ENCODE peak calls at places on chromosomes 5 and 9, in seven cellular contexts. N, E, Z, W, I, S and Q are unnamed samples.

GRCh38 chr9:653421-653820 is 188.1 kb upstream of the DMRT1 start:
- DNase-seq in I (no peak), E (no peak), N (no peak), S (no peak), Z (no peak), W (no peak), Q (no peak)

GRCh38 chr5:473344-474192 is 30.6 kb downstream of the EXOC3 start:
- DNase-seq in W (peak; percentile 82), I (peak; percentile 51), E (peak; percentile 34), S (peak; percentile 66), N (peak; percentile 28), Z (no peak), Q (no peak)

GRCh38 chr9:32705059-32705458 is 69.6 kb upstream of the TAF1L start:
- DNase-seq in Z (no peak), N (peak; percentile 71), W (peak; percentile 33), E (peak; percentile 38), S (no peak), I (no peak), Q (no peak)

GRCh38 chr5:94407023-94407422 is 211.4 kb downstream of the KIAA0825 start:
- DNase-seq in N (no peak), I (no peak), Z (no peak), E (no peak), W (no peak), S (no peak), Q (no peak)

GRCh38 chr9:112075009-112075378 is 100.1 kb downstream of the SUSD1 start:
- DNase-seq in W (no peak), E (no peak), S (no peak), N (no peak), I (no peak), Z (no peak), Q (no peak)

GRCh38 chr9:115008536-115008935 is 78.1 kb upstream of the TNFSF8 start:
- DNase-seq in I (no peak), E (peak; percentile 94), W (peak; percentile 78), S (peak; percentile 94), N (no peak), Z (no peak), Q (no peak)

GRCh38 chr5:127754259-127754658 is 51.1 kb downstream of the CCDC192 start:
- DNase-seq in S (peak; percentile 31), N (no peak), Z (no peak), W (no peak), E (peak; percentile 78), I (no peak), Q (no peak)

GRCh38 chr5:113480243-113480642 is 8.0 kb downstream of the MCC start:
- DNase-seq in S (no peak), I (no peak), Z (no peak), W (no peak), E (no peak), N (no peak), Q (no peak)

GRCh38 chr9:112044183-112044582 is 130.9 kb downstream of the SUSD1 start:
- DNase-seq in N (no peak), S (no peak), E (peak; percentile 58), Z (no peak), I (no peak), W (no peak), Q (no peak)

GRCh38 chr5:44626846-44627245 is 181.9 kb upstream of the MRPS30 start:
- DNase-seq in W (no peak), I (no peak), N (no peak), Z (no peak), S (no peak), E (no peak), Q (no peak)

GRCh38 chr9:93132287-93132927 is 1.6 kb downstream of the NINJ1 start:
- DNase-seq in I (no peak), W (no peak), N (no peak), S (peak; percentile 48), Z (no peak), E (no peak), Q (no peak)

GRCh38 chr5:134521831-134522230 is 3.6 kb upstream of the JADE2 start:
- DNase-seq in W (no peak), Z (no peak), N (no peak), I (no peak), E (no peak), S (no peak), Q (no peak)

GRCh38 chr5:178125253-178125916 is 5.4 kb upstream of the RMND5B start:
- DNase-seq in I (no peak), S (no peak), W (no peak), N (no peak), E (no peak), Z (no peak), Q (no peak)

GRCh38 chr9:7879551-7880245 is 80.1 kb upstream of the DMAC1 start:
- DNase-seq in W (peak; percentile 89), S (no peak), N (no peak), I (peak; percentile 42), Z (peak; percentile 37), E (no peak), Q (peak; percentile 43)

GRCh38 chr9:34371886-34372597 is 4.7 kb downstream of the MYORG start:
- DNase-seq in I (no peak), S (no peak), Z (no peak), N (no peak), E (no peak), W (no peak), Q (no peak)

GRCh38 chr5:76836181-76836580 is 13.6 kb upstream of the S100Z start:
- DNase-seq in Z (no peak), S (peak; percentile 29), E (peak; percentile 60), I (no peak), N (no peak), W (no peak), Q (no peak)

GRCh38 chr9:77462066-77462465 is 186.1 kb downstream of the GNA14 start:
- DNase-seq in S (no peak), N (no peak), Z (peak; percentile 40), E (no peak), I (no peak), W (no peak), Q (no peak)

GRCh38 chr9:33135086-33135958 is 31.8 kb downstream of the B4GALT1 start:
- DNase-seq in N (peak; percentile 84), S (no peak), W (no peak), E (peak; percentile 49), I (no peak), Z (no peak), Q (no peak)

GRCh38 chr9:131697097-131697496 is 42.8 kb downstream of the RAPGEF1 start:
- DNase-seq in I (no peak), S (peak; percentile 67), N (no peak), Z (peak; percentile 72), W (peak; percentile 63), E (peak; percentile 61), Q (no peak)

GRCh38 chr9:9392755-9393154 is 1220.0 kb downstream of the PTPRD start:
- DNase-seq in S (no peak), W (no peak), I (no peak), Z (no peak), N (no peak), E (no peak), Q (no peak)

GRCh38 chr5:37495210-37495609 is 116.1 kb downstream of the WDR70 start:
- DNase-seq in W (peak; percentile 14), N (no peak), I (no peak), Z (no peak), E (peak; percentile 39), S (peak; percentile 88), Q (no peak)

GRCh38 chr9:113526841-113527240 is 63.3 kb downstream of the RGS3 start:
- DNase-seq in S (no peak), Z (no peak), N (no peak), I (no peak), W (no peak), E (peak; percentile 18), Q (no peak)

GRCh38 chr9:77964258-77964657 is 67.4 kb downstream of the GNAQ start:
- DNase-seq in E (no peak), I (no peak), N (no peak), W (no peak), Z (no peak), S (no peak), Q (no peak)

GRCh38 chr9:136840877-136841645 is 1.2 kb upstream of the AJM1 start:
- DNase-seq in W (peak; percentile 59), E (peak; percentile 62), I (no peak), S (peak; percentile 79), Z (peak; percentile 57), N (no peak), Q (no peak)

GRCh38 chr5:141507387-141508091 is 18.7 kb downstream of the PCDHGC5 start:
- DNase-seq in E (peak; percentile 94), S (peak; percentile 96), W (no peak), I (no peak), Z (no peak), N (no peak), Q (no peak)

GRCh38 chr9:20671635-20672034 is 12.4 kb upstream of the FOCAD start:
- DNase-seq in Z (no peak), W (no peak), S (no peak), I (no peak), E (no peak), N (no peak), Q (no peak)
- H4K8ac ChIP-seq in Z (no peak overlapping the region), W (no peak overlapping the region), S (no peak overlapping the region), I (no peak overlapping the region), E (no peak overlapping the region), N (no peak overlapping the region), Q (no peak overlapping the region)

GRCh38 chr5:174937201-174938130 is 213.1 kb downstream of the MSX2 start:
- DNase-seq in E (no peak), I (no peak), W (no peak), N (no peak), S (no peak), Z (no peak), Q (no peak)
- H4K8ac ChIP-seq in E (no peak overlapping the region), I (no peak overlapping the region), W (no peak overlapping the region), N (no peak overlapping the region), S (no peak overlapping the region), Z (no peak overlapping the region), Q (no peak overlapping the region)

DNA sequence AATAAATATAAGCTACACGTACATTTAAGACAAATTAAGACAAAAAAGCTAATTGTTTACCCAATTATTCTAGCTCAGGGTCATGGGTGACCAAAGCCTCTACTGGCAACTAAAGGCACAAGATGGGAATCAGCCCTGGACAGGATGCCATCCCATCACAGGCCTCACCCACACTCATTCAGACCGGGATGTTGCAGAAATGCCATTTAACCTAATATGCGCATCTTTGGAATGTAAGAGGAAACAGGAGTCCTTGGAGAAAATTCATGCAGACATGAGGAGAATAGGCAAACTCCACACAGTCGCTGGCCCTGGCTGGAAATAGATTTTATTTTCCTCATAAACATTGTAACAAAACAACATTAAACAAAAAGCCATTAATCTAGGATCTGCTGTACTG is 2003.8 kb upstream of the CDH9 start:
- DNase-seq in I (no peak), E (no peak), S (no peak), Z (peak; percentile 32), W (peak; percentile 57), N (no peak), Q (no peak)
- H4K8ac ChIP-seq in I (no peak overlapping the region), E (no peak overlapping the region), S (no peak overlapping the region), Z (no peak overlapping the region), W (no peak overlapping the region), N (no peak overlapping the region), Q (no peak overlapping the region)

GRCh38 chr9:116380496-116380995 is 227.0 kb downstream of the PAPPA start:
- DNase-seq in S (peak; percentile 59), E (no peak), W (no peak), I (no peak), Z (no peak), N (no peak), Q (no peak)

GRCh38 chr9:116381350-116381749 is 227.8 kb downstream of the PAPPA start:
- DNase-seq in E (no peak), N (no peak), S (peak; percentile 88), W (no peak), I (no peak), Z (no peak), Q (no peak)

GRCh38 chr9:116382053-116382452 is 228.5 kb downstream of the PAPPA start:
- DNase-seq in E (no peak), N (no peak), Z (no peak), W (peak; percentile 28), I (no peak), S (no peak), Q (no peak)

GRCh38 chr9:116377179-116377790 is 223.7 kb downstream of the PAPPA start:
- DNase-seq in N (no peak), E (peak; percentile 75), I (no peak), S (peak; percentile 92), W (peak; percentile 51), Z (no peak), Q (no peak)

GRCh38 chr9:116378873-116379272 is 225.3 kb downstream of the PAPPA start:
- DNase-seq in N (no peak), Z (no peak), I (no peak), E (no peak), S (no peak), W (no peak), Q (no peak)
- H4K8ac ChIP-seq in N (no peak overlapping the region), Z (no peak overlapping the region), I (no peak overlapping the region), E (no peak overlapping the region), S (no peak overlapping the region), W (no peak overlapping the region), Q (no peak overlapping the region)